ENCODE peak calls at places on chromosome 14, in eight cellular contexts. Y, U, E, N, B, R, S and G are unnamed samples.

GRCh38 chr14:99649219-99649618 is 4.3 kb downstream of the HHIPL1 start:
- DNase-seq in Y (no peak), U (no peak), E (no peak), N (peak; percentile 88), B (no peak), R (peak; percentile 41), S (no peak), G (no peak)

GRCh38 chr14:50085570-50086315 is 30.6 kb downstream of the VCPKMT start:
- DNase-seq in Y (no peak), U (no peak), E (no peak), N (peak; percentile 78), B (no peak), R (peak; percentile 78), S (no peak), G (no peak)

GRCh38 chr14:88005978-88006851 is 1.3 kb downstream of the GPR65 start:
- DNase-seq in Y (no peak), U (no peak), E (no peak), N (peak; percentile 64), B (no peak), R (no peak), S (no peak), G (no peak)

GRCh38 chr14:67704484-67705089 is 2.9 kb downstream of the RDH12 start:
- DNase-seq in Y (no peak), U (no peak), E (no peak), N (peak; percentile 37), B (no peak), R (peak; percentile 43), S (peak; percentile 56), G (no peak)

GRCh38 chr14:75176142-75176820 is at the start of gene TMED10:
- DNase-seq in Y (peak; percentile 77), U (peak; percentile 59), E (peak; percentile 86), N (peak; percentile 83), B (peak; percentile 82), R (peak; percentile 71), S (peak; percentile 93), G (peak; percentile 96)

GRCh38 chr14:97198813-97199212 is 401.6 kb downstream of the VRK1 start:
- DNase-seq in Y (no peak), U (no peak), E (no peak), N (no peak), B (no peak), R (no peak), S (no peak), G (no peak)

GRCh38 chr14:90758959-90759358 is 57.3 kb downstream of the TTC7B start:
- DNase-seq in Y (no peak), U (no peak), E (no peak), N (no peak), B (peak; percentile 43), R (no peak), S (no peak), G (no peak)

GRCh38 chr14:95231966-95232365 is 74.6 kb upstream of the DICER1 start:
- DNase-seq in Y (no peak), U (no peak), E (no peak), N (no peak), B (no peak), R (no peak), S (no peak), G (no peak)

GRCh38 chr14:102209224-102209966 is 69.7 kb downstream of the WDR20 start:
- DNase-seq in Y (no peak), U (no peak), E (no peak), N (no peak), B (no peak), R (peak; percentile 47), S (peak; percentile 41), G (no peak)

GRCh38 chr14:93128785-93129459 is 13.2 kb upstream of the ITPK1 start:
- DNase-seq in Y (no peak), U (no peak), E (no peak), N (no peak), B (no peak), R (no peak), S (no peak), G (no peak)

GRCh38 chr14:93135399-93135798 is 19.7 kb upstream of the ITPK1 start:
- DNase-seq in Y (no peak), U (no peak), E (no peak), N (no peak), B (no peak), R (no peak), S (no peak), G (no peak)

GRCh38 chr14:93133476-93133875 is 17.8 kb upstream of the ITPK1 start:
- DNase-seq in Y (no peak), U (no peak), E (no peak), N (no peak), B (no peak), R (peak; percentile 44), S (peak; percentile 62), G (no peak)

GRCh38 chr14:93136009-93136408 is 20.3 kb upstream of the ITPK1 start:
- DNase-seq in Y (no peak), U (no peak), E (no peak), N (no peak), B (no peak), R (no peak), S (no peak), G (no peak)

GRCh38 chr14:93132472-93133065 is 16.8 kb upstream of the ITPK1 start:
- DNase-seq in Y (no peak), U (no peak), E (peak; percentile 51), N (peak; percentile 21), B (no peak), R (peak; percentile 19), S (peak; percentile 51), G (no peak)
- TF ChIP-seq CTCF in Y (peak; percentile 44), U (peak; percentile 55), E (peak; percentile 59), N (peak; percentile 58), B (peak; percentile 55), R (peak; percentile 76), S (peak; percentile 46), G (peak; percentile 79)

GRCh38 chr14:105398044-105398725 is at the start of gene TEX22:
- DNase-seq in Y (peak; percentile 86), U (peak; percentile 36), E (peak; percentile 77), N (peak; percentile 69), B (peak; percentile 82), R (peak; percentile 54), S (peak; percentile 94), G (no peak)
- TF ChIP-seq CTCF in Y (peak; percentile 42), U (peak; percentile 10), E (no peak), N (peak; percentile 9), B (peak; percentile 54), R (peak; percentile 41), S (peak; percentile 27), G (peak; percentile 47)

GRCh38 chr14:70907172-70907995 is at the start of gene PCNX1:
- DNase-seq in Y (peak; percentile 88), U (peak; percentile 44), E (peak; percentile 91), N (peak; percentile 83), B (peak; percentile 77), R (peak; percentile 88), S (peak; percentile 97), G (peak; percentile 95)
- TF ChIP-seq CTCF in Y (peak; percentile 77), U (peak; percentile 72), E (peak; percentile 79), N (peak; percentile 44), B (peak; percentile 95), R (peak; percentile 82), S (peak; percentile 82), G (peak; percentile 89)

DNA sequence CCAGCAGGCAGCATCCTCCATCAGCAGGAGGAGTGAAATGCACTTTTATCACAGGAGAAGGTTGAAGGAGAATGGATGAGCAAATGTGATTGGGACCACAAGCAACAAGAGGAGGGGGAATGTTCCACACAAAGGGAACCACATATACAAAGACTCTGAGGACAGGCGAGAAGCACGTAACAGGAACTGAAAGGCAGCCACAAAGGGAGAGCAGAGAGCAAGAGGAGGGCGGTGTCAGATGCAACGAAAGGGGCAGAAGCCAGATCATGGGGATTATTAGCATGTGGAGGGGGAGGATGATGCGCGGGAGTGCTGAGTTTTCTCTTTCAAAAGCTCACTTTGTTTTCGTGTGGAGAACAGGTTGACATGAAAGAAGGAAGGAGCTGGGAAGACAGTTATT is 241.1 kb downstream of the SPTSSA start:
- DNase-seq in Y (no peak), U (no peak), E (no peak), N (no peak), B (no peak), R (no peak), S (no peak), G (no peak)
- TF ChIP-seq CTCF in Y (no peak), U (no peak), E (no peak), N (no peak), B (no peak), R (no peak), S (no peak), G (no peak)

DNA sequence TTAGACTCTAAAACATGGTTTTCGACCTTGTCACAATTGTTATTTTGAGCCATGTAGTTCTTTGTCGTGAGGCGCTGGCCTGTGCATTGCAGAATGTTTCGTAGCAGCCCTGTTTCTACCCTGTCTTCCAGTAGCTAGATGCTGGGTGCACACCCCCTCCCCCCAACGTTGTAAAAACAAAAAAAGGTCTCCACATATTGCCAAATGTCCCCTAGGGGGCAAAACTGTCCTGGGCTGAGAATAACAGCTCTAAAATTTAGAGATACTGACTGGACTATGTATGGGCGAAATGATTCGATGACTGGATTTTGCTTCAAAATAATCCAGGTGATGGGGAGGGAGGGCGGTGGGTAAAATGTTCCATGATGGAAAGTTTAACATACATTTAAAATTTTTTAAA is 126.1 kb upstream of the FUT8 start:
- DNase-seq in Y (no peak), U (no peak), E (no peak), N (no peak), B (no peak), R (no peak), S (no peak), G (no peak)
- TF ChIP-seq CTCF in Y (peak; percentile 17), U (peak; percentile 24), E (peak; percentile 49), N (peak; percentile 30), B (no peak), R (peak; percentile 69), S (no peak), G (peak; percentile 41)

GRCh38 chr14:61196034-61196433 is 85.1 kb downstream of the TMEM30B start:
- DNase-seq in Y (no peak), U (no peak), E (no peak), N (no peak), B (no peak), R (no peak), S (no peak), G (no peak)
- TF ChIP-seq CTCF in Y (no peak), U (no peak), E (no peak), N (peak; percentile 21), B (no peak), R (peak; percentile 15), S (no peak), G (peak; percentile 37)

GRCh38 chr14:65237023-65237814 is 134.9 kb upstream of the MAX start:
- DNase-seq in Y (no peak), U (no peak), E (no peak), N (peak; percentile 69), B (no peak), R (peak; percentile 9), S (no peak), G (no peak)
- TF ChIP-seq CTCF in Y (no peak), U (no peak), E (no peak), N (no peak), B (no peak), R (no peak), S (no peak), G (no peak)

DNA sequence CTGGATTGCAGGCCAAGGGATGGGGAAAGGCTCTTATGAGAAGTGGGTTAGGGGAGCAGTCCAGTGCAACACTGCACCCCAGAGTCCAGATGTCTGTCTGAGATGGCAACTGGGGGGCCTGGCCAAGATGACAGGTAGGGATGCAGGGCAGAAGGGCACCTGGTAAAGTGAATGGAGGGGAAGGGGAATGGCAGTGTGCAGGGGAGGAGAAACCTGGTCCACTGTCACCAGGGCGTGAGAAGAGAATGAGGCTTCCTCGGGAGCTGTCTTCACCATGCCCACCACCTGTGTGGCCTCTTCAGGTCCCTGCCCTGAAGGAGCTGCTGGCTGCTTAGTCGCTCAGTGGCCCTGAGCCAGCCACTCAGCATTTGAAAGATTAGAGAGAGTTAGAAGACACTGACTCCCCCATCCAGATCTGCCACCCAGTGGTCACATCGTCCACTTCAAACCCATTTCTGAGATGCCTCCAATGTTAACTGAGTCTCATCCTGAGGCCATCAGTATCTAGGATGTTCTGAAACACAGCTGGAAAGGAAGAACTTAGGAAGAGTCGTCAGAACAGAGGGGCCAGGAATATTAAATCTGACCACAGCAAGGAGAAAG is 57.3 kb downstream of the PLEKHG3 start:
- DNase-seq in Y (no peak), U (no peak), E (no peak), N (no peak), B (no peak), R (peak; percentile 19), S (peak; percentile 28), G (peak; percentile 51)
- TF ChIP-seq CTCF in Y (no peak), U (peak; percentile 15), E (no peak), N (no peak), B (no peak), R (peak; percentile 68), S (peak; percentile 15), G (peak; percentile 60)